ENCODE peak calls at places on chromosomes 2 and 18, in four cellular contexts. One of them, this sample, is unnamed.
A peak's percentile ranks its signal among the peaks of the same experiment; 100 is the strongest.

GRCh38 chr2:104804148-104804890 is 49.6 kb upstream of the POU3F3 start:
- DNase-seq in K562: peak; percentile 2
- DNase-seq in GM12878: no peak
- DNase-seq in HepG2: no peak
- DNase-seq in this sample: peak; percentile 13

GRCh38 chr2:200091126-200091525 is 135.7 kb downstream of the MAIP1 start:
- DNase-seq in K562: no peak
- DNase-seq in GM12878: no peak
- DNase-seq in HepG2: no peak
- DNase-seq in this sample: no peak

GRCh38 chr2:215028231-215028630 is 110.2 kb downstream of the ABCA12 start:
- DNase-seq in K562: no peak
- DNase-seq in GM12878: no peak
- DNase-seq in HepG2: no peak
- DNase-seq in this sample: no peak

GRCh38 chr18:76491801-76492668 is 3.0 kb downstream of the ZNF516 start:
- DNase-seq in K562: no peak
- DNase-seq in GM12878: no peak
- DNase-seq in HepG2: no peak
- DNase-seq in this sample: peak; percentile 51

GRCh38 chr2:56313541-56313940 is 129.8 kb downstream of the CCDC85A start:
- DNase-seq in K562: no peak
- DNase-seq in GM12878: no peak
- DNase-seq in HepG2: peak; percentile 9
- DNase-seq in this sample: no peak

GRCh38 chr2:9959262-9959661 is 7.8 kb downstream of the GRHL1 start:
- DNase-seq in K562: no peak
- DNase-seq in GM12878: no peak
- DNase-seq in HepG2: no peak
- DNase-seq in this sample: no peak

GRCh38 chr2:63654959-63655358 is 66.2 kb downstream of the MDH1 start:
- DNase-seq in K562: no peak
- DNase-seq in GM12878: peak; percentile 26
- DNase-seq in HepG2: no peak
- DNase-seq in this sample: no peak

GRCh38 chr2:35510641-35511040 is 844.9 kb upstream of the CRIM1 start:
- DNase-seq in K562: no peak
- DNase-seq in GM12878: no peak
- DNase-seq in HepG2: no peak
- DNase-seq in this sample: no peak

GRCh38 chr2:138107288-138107687 is 143.0 kb downstream of the HNMT start:
- DNase-seq in K562: no peak
- DNase-seq in GM12878: no peak
- DNase-seq in HepG2: peak; percentile 49
- DNase-seq in this sample: no peak

GRCh38 chr2:68031546-68032160 is 31.2 kb downstream of the C1D start:
- DNase-seq in K562: peak; percentile 64
- DNase-seq in GM12878: peak; percentile 12
- DNase-seq in HepG2: peak; percentile 64
- DNase-seq in this sample: peak; percentile 48

GRCh38 chr2:14016289-14016955 is 616.1 kb upstream of the LRATD1 start:
- DNase-seq in K562: no peak
- DNase-seq in GM12878: no peak
- DNase-seq in HepG2: no peak
- DNase-seq in this sample: peak; percentile 5
- TF ChIP-seq USF2 in K562: no peak
- TF ChIP-seq USF2 in GM12878: no peak
- TF ChIP-seq USF2 in HepG2: no peak
- TF ChIP-seq USF2 in this sample: no peak

DNA sequence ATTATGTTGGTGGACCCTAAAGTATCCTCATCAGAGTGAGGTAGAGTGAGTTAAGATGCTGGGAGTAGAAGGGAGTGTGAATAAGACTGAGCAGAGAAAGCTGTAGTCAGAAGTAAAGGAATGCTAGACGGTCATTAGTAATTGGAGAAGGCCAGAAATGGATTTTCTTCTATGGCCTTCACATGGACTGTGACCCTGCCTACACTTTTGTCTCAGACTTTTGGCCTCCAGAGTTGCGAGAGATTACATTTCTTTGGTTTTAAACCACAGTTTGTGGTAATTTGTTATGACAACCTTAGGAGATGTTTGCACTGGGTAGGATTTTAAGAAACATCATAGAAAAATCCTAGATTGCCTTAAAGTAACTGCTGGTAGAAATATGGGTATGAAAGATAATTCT is 1267.7 kb upstream of the TMEFF2 start:
- DNase-seq in K562: no peak
- DNase-seq in GM12878: no peak
- DNase-seq in HepG2: no peak
- DNase-seq in this sample: no peak
- TF ChIP-seq FOXM1 in K562: no peak
- TF ChIP-seq FOXM1 in GM12878: no peak
- TF ChIP-seq FOXM1 in HepG2: no peak
- TF ChIP-seq FOXM1 in this sample: no peak

GRCh38 chr2:61017003-61017555 is 441 bp upstream of the PEX13 start:
- DNase-seq in K562: peak; percentile 87
- DNase-seq in GM12878: peak; percentile 68
- DNase-seq in HepG2: peak; percentile 55
- DNase-seq in this sample: peak; percentile 75
- TF ChIP-seq USF2 in K562: no peak
- TF ChIP-seq USF2 in GM12878: no peak
- TF ChIP-seq USF2 in HepG2: no peak
- TF ChIP-seq USF2 in this sample: no peak

DNA sequence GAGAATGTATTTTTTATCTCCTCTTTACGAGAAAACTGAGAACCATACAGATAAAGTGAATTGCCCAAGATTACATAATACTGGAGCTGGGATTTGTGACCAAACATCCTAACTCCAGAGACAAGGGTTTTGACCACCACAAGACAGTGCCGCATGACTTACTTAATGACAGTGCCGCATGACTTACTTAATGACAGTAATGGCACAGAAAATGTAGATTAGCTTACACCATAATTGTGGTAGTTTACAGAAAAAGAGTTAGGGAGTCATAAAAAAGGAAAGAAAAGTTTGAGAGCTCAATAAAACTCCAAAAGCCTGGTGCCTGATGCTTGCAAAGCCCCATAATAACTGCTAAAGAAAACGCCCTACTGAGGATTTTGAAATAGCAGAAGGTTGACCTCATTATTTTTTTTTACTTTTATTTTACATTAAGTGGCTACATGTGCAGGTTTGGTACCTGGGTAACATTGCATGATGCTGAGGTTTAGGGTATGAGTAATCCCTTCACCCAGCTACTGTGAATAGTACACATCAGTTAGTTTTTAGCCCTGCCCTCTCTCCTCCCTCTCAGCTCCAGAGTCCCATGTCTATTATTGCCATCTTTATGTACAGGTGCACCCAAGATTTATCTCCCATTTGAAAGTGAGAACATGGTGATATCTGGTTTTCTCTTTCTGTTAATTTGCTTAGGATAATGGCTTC is 310.0 kb upstream of the UBE2E3 start:
- DNase-seq in K562: no peak
- DNase-seq in GM12878: no peak
- DNase-seq in HepG2: no peak
- DNase-seq in this sample: no peak
- TF ChIP-seq FOXM1 in K562: no peak
- TF ChIP-seq FOXM1 in GM12878: no peak
- TF ChIP-seq FOXM1 in HepG2: no peak
- TF ChIP-seq FOXM1 in this sample: no peak

DNA sequence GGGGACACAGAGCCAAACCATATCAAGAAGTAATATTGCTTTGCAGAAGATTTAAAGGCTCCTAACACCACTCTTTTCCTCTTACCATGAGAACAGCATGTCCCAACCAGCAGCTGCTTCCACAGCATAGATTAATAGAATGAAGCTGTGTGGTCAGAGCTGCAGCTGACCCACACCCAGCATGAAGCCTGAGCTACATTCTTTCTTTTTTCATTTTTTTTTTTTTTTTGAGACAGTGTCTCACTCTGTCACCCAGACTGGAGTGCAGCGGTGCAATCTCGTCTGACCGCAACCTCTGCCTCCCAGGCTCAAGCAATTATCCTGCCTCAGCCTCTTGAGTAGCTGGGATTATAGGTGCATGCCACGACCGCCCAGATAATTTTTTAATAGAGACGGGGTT is 289.8 kb downstream of the RAD51AP2 start:
- DNase-seq in K562: no peak
- DNase-seq in GM12878: no peak
- DNase-seq in HepG2: no peak
- DNase-seq in this sample: no peak
- TF ChIP-seq USF2 in K562: no peak
- TF ChIP-seq USF2 in GM12878: no peak
- TF ChIP-seq USF2 in HepG2: no peak
- TF ChIP-seq USF2 in this sample: no peak

DNA sequence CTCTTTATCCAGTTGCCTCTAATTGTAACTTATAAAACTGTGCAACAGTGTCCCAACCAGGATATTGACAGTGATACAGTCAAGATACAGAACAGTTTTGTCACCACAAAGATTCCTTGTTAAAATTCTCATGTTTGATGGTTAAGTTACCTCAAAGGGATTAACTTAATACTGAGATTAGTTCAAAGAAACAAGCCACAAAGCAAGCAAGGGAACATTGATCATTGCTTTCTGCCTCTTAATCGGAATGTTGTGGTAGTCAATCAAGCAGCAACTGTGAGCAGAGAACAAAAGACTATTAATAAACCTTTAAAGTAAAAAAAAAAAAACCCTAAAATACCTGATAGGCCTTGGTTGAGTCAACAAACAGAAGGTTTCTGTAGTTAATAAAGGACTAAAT is 352.3 kb downstream of the PARD3B start:
- DNase-seq in K562: no peak
- DNase-seq in GM12878: no peak
- DNase-seq in HepG2: peak; percentile 68
- DNase-seq in this sample: no peak
- TF ChIP-seq FOXM1 in K562: no peak
- TF ChIP-seq FOXM1 in GM12878: no peak
- TF ChIP-seq FOXM1 in HepG2: no peak
- TF ChIP-seq FOXM1 in this sample: no peak

DNA sequence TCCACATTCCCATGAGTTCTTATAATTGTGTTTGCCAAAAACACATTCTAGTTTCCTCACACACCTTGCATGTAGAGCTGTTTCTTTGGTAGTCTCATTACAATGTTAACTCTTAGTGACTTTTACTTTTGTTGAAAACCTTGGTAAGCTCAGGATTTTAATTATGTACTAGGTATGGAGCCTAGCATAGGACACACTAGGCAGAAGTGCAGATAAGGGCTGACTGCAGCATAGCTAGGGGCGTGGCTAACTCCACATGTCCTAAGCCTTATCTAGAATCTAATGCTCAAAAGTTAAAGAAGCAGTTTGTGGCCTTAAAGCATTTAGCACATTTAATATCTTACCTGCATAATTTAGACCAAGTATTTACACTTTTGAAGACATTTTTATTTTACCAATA is 153.7 kb upstream of the FBXO11 start:
- DNase-seq in K562: peak; percentile 62
- DNase-seq in GM12878: no peak
- DNase-seq in HepG2: no peak
- DNase-seq in this sample: no peak
- TF ChIP-seq USF2 in K562: no peak
- TF ChIP-seq USF2 in GM12878: no peak
- TF ChIP-seq USF2 in HepG2: no peak
- TF ChIP-seq USF2 in this sample: no peak

GRCh38 chr2:133570547-133570946 is 2.3 kb upstream of the NCKAP5 start:
- DNase-seq in K562: no peak
- DNase-seq in GM12878: no peak
- DNase-seq in HepG2: no peak
- DNase-seq in this sample: no peak

GRCh38 chr2:133569416-133569815 is 1.2 kb upstream of the NCKAP5 start:
- DNase-seq in K562: no peak
- DNase-seq in GM12878: no peak
- DNase-seq in HepG2: no peak
- DNase-seq in this sample: no peak

GRCh38 chr2:133566967-133567645 is 1.2 kb downstream of the NCKAP5 start:
- DNase-seq in K562: no peak
- DNase-seq in GM12878: no peak
- DNase-seq in HepG2: no peak
- DNase-seq in this sample: no peak

GRCh38 chr2:133568172-133568571 is at the start of gene NCKAP5:
- DNase-seq in K562: no peak
- DNase-seq in GM12878: no peak
- DNase-seq in HepG2: no peak
- DNase-seq in this sample: no peak

DNA sequence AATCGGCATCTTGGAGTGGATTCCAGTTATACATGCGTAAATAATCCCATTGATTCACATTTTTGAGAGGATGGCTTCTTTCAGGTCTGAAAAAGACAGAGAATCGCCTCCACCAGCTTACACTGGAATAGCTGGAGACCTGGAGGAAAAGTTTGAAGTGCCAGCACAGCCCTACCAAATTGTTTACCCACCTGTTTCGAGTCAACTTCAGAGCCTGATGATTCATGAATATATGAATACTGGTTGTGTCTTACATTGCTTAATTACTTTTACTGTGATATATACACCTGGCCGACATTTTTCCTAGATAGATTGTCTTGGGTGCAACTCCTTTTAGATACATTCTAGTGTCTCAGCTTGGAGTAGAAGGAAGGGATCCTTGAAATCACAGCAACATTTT is 335 bp upstream of the NCKAP5 start:
- DNase-seq in K562: no peak
- DNase-seq in GM12878: no peak
- DNase-seq in HepG2: no peak
- DNase-seq in this sample: no peak
- TF ChIP-seq FOXM1 in K562: no peak
- TF ChIP-seq FOXM1 in GM12878: no peak
- TF ChIP-seq FOXM1 in HepG2: no peak
- TF ChIP-seq FOXM1 in this sample: no peak

DNA sequence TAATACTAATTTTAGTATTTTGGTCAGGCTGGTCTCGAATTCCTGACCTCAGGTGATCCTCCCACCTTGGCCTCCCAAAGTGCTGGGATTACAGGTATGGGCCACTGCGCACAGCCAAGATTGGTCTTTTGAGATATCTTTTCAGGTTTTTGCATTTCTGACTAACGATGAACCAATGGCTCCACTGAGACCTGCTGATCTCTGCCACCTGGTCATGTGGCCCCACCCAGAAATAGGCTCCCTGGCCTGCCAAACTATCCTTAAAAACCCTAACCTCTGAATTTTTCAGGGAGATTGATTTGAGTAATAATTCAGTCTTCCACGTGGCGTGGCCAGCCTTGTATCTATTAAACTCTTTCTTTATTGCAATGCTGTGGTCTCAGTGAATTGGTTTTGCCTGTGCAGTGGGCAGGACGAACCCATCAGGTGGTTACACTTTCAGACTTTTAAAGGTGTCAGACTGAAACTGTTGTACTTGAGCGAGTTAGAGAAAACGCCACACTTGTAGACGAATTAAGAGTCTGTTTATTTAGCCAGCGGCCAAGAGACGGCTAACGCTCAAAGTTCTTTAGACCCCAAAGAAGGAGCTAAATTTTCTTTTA is 85.8 kb upstream of the MSH6 start:
- DNase-seq in K562: no peak
- DNase-seq in GM12878: peak; percentile 41
- DNase-seq in HepG2: no peak
- DNase-seq in this sample: no peak
- TF ChIP-seq USF2 in K562: no peak
- TF ChIP-seq USF2 in GM12878: no peak
- TF ChIP-seq USF2 in HepG2: no peak
- TF ChIP-seq USF2 in this sample: no peak

This sample was measured in SK-N-SH.